ENCODE peak calls at places on chromosomes 11 and 22, in six cellular contexts. One of them, this sample, is unnamed. For H3K36me3, the result is how much of the 10 kb centered on the place peaks cover.

GRCh38 chr11:44564653-44565007 is 833 bp upstream of the CD82 start:
- DNase-seq in GM23338: peak
- DNase-seq in fibroblast of lung: peak
- DNase-seq in neural progenitor cell: no peak
- DNase-seq in colonic mucosa: no peak
- DNase-seq in left ventricle myocardium inferior: peak
- DNase-seq in this sample: peak

GRCh38 chr22:41573677-41574264 is 13.0 kb downstream of the CSDC2 start:
- DNase-seq in neural progenitor cell: no peak
- DNase-seq in left ventricle myocardium inferior: no peak
- DNase-seq in fibroblast of lung: no peak
- DNase-seq in GM23338: no peak
- DNase-seq in colonic mucosa: no peak
- DNase-seq in this sample: no peak

GRCh38 chr11:4118107-4118506 is 23.5 kb downstream of the RRM1 start:
- DNase-seq in fibroblast of lung: peak
- DNase-seq in colonic mucosa: no peak
- DNase-seq in neural progenitor cell: no peak
- DNase-seq in left ventricle myocardium inferior: no peak
- DNase-seq in GM23338: no peak
- DNase-seq in this sample: no peak

GRCh38 chr22:43151251-43152000 is at the start of gene TSPO:
- DNase-seq in neural progenitor cell: peak
- DNase-seq in left ventricle myocardium inferior: peak
- DNase-seq in fibroblast of lung: peak
- DNase-seq in GM23338: peak
- DNase-seq in colonic mucosa: peak
- DNase-seq in this sample: peak

GRCh38 chr11:9060700-9061111 is 30.7 kb downstream of the SCUBE2 start:
- DNase-seq in GM23338: peak
- DNase-seq in left ventricle myocardium inferior: no peak
- DNase-seq in fibroblast of lung: no peak
- DNase-seq in colonic mucosa: no peak
- DNase-seq in neural progenitor cell: peak
- DNase-seq in this sample: no peak

GRCh38 chr11:10528121-10528520 is 12.9 kb downstream of the RNF141 start:
- DNase-seq in GM23338: no peak
- DNase-seq in colonic mucosa: no peak
- DNase-seq in left ventricle myocardium inferior: no peak
- DNase-seq in neural progenitor cell: no peak
- DNase-seq in fibroblast of lung: no peak
- DNase-seq in this sample: no peak

GRCh38 chr22:31284241-31284745 is 8.0 kb downstream of the PIK3IP1 start:
- DNase-seq in GM23338: no peak
- DNase-seq in neural progenitor cell: peak
- DNase-seq in left ventricle myocardium inferior: no peak
- DNase-seq in colonic mucosa: no peak
- DNase-seq in fibroblast of lung: no peak
- DNase-seq in this sample: no peak

GRCh38 chr11:69343401-69344321 is 49.7 kb downstream of the MYEOV start:
- DNase-seq in left ventricle myocardium inferior: no peak
- DNase-seq in GM23338: no peak
- DNase-seq in fibroblast of lung: no peak
- DNase-seq in colonic mucosa: peak
- DNase-seq in neural progenitor cell: no peak
- DNase-seq in this sample: peak

GRCh38 chr22:17218341-17218740 is 894 bp downstream of the ADA2 start:
- DNase-seq in left ventricle myocardium inferior: no peak
- DNase-seq in neural progenitor cell: no peak
- DNase-seq in fibroblast of lung: no peak
- DNase-seq in GM23338: no peak
- DNase-seq in colonic mucosa: no peak
- DNase-seq in this sample: no peak

GRCh38 chr11:112958670-112959069 is 2.5 kb upstream of the NCAM1 start:
- DNase-seq in colonic mucosa: no peak
- DNase-seq in neural progenitor cell: no peak
- DNase-seq in fibroblast of lung: peak
- DNase-seq in GM23338: no peak
- DNase-seq in left ventricle myocardium inferior: no peak
- DNase-seq in this sample: no peak

GRCh38 chr22:11629661-11630385 is 3898.2 kb upstream of the OR11H1 start:
- DNase-seq in left ventricle myocardium inferior: no peak
- DNase-seq in GM23338: no peak
- DNase-seq in fibroblast of lung: no peak
- DNase-seq in colonic mucosa: no peak
- DNase-seq in neural progenitor cell: no peak
- DNase-seq in this sample: no peak

GRCh38 chr22:25202290-25202921 is 2.7 kb downstream of the CRYBB3 start:
- DNase-seq in GM23338: peak
- DNase-seq in colonic mucosa: peak
- DNase-seq in fibroblast of lung: peak
- DNase-seq in left ventricle myocardium inferior: peak
- DNase-seq in neural progenitor cell: peak
- DNase-seq in this sample: peak

GRCh38 chr22:17131686-17132085 is 10.5 kb upstream of the TMEM121B start:
- DNase-seq in neural progenitor cell: peak
- DNase-seq in GM23338: peak
- DNase-seq in left ventricle myocardium inferior: no peak
- DNase-seq in colonic mucosa: no peak
- DNase-seq in fibroblast of lung: no peak
- DNase-seq in this sample: no peak

GRCh38 chr11:13238879-13239514 is 38.6 kb upstream of the BMAL1 start:
- DNase-seq in GM23338: peak
- DNase-seq in colonic mucosa: peak
- DNase-seq in neural progenitor cell: peak
- DNase-seq in fibroblast of lung: peak
- DNase-seq in left ventricle myocardium inferior: peak
- DNase-seq in this sample: no peak

GRCh38 chr11:20112291-20113146 is 47.8 kb downstream of the DBX1 start:
- DNase-seq in fibroblast of lung: peak
- DNase-seq in neural progenitor cell: no peak
- DNase-seq in GM23338: no peak
- DNase-seq in colonic mucosa: peak
- DNase-seq in left ventricle myocardium inferior: peak
- DNase-seq in this sample: peak

GRCh38 chr11:111870522-111870886 is 877 bp downstream of the ALG9 start:
- DNase-seq in neural progenitor cell: no peak
- DNase-seq in colonic mucosa: no peak
- DNase-seq in GM23338: no peak
- DNase-seq in left ventricle myocardium inferior: no peak
- DNase-seq in fibroblast of lung: no peak
- DNase-seq in this sample: no peak

GRCh38 chr11:44726278-44727113 is at the start of gene TSPAN18:
- DNase-seq in colonic mucosa: peak
- DNase-seq in fibroblast of lung: no peak
- DNase-seq in left ventricle myocardium inferior: peak
- DNase-seq in GM23338: peak
- DNase-seq in neural progenitor cell: peak
- DNase-seq in this sample: no peak

GRCh38 chr11:47177846-47178245 is 1.2 kb upstream of the ARFGAP2 start:
- DNase-seq in left ventricle myocardium inferior: peak
- DNase-seq in colonic mucosa: no peak
- DNase-seq in GM23338: no peak
- DNase-seq in fibroblast of lung: no peak
- DNase-seq in neural progenitor cell: no peak
- DNase-seq in this sample: no peak

GRCh38 chr22:39028281-39028680 is 7.4 kb downstream of the APOBEC3D start:
- DNase-seq in left ventricle myocardium inferior: no peak
- DNase-seq in GM23338: no peak
- DNase-seq in neural progenitor cell: no peak
- DNase-seq in fibroblast of lung: no peak
- DNase-seq in colonic mucosa: no peak
- DNase-seq in this sample: no peak

GRCh38 chr11:100942016-100942415 is 187.6 kb downstream of the PGR start:
- DNase-seq in left ventricle myocardium inferior: peak
- DNase-seq in GM23338: no peak
- DNase-seq in fibroblast of lung: peak
- DNase-seq in colonic mucosa: no peak
- DNase-seq in neural progenitor cell: no peak
- DNase-seq in this sample: no peak

GRCh38 chr22:47623056-47623739 is 860.7 kb downstream of the TBC1D22A start:
- DNase-seq in GM23338: no peak
- DNase-seq in neural progenitor cell: no peak
- DNase-seq in colonic mucosa: no peak
- DNase-seq in fibroblast of lung: no peak
- DNase-seq in left ventricle myocardium inferior: no peak
- DNase-seq in this sample: peak

GRCh38 chr11:46277313-46277622 is 194 bp upstream of the CREB3L1 start:
- DNase-seq in GM23338: peak
- DNase-seq in left ventricle myocardium inferior: no peak
- DNase-seq in neural progenitor cell: no peak
- DNase-seq in fibroblast of lung: peak
- DNase-seq in colonic mucosa: no peak
- DNase-seq in this sample: no peak

GRCh38 chr11:61482513-61482912 is 26.0 kb upstream of the LRRC10B start:
- DNase-seq in left ventricle myocardium inferior: no peak
- DNase-seq in GM23338: peak
- DNase-seq in colonic mucosa: no peak
- DNase-seq in neural progenitor cell: peak
- DNase-seq in fibroblast of lung: no peak
- DNase-seq in this sample: no peak

GRCh38 chr11:124644426-124645280 is 22.0 kb downstream of the TBRG1 start:
- DNase-seq in GM23338: peak
- DNase-seq in neural progenitor cell: peak
- DNase-seq in left ventricle myocardium inferior: peak
- DNase-seq in fibroblast of lung: peak
- DNase-seq in colonic mucosa: peak
- DNase-seq in this sample: peak

GRCh38 chr11:79273781-79274180 is 167.0 kb downstream of the TENM4 start:
- DNase-seq in neural progenitor cell: peak
- DNase-seq in fibroblast of lung: no peak
- DNase-seq in colonic mucosa: no peak
- DNase-seq in left ventricle myocardium inferior: no peak
- DNase-seq in GM23338: peak
- DNase-seq in this sample: no peak

GRCh38 chr11:103486609-103487008 is 377.4 kb downstream of the DYNC2H1 start:
- DNase-seq in GM23338: no peak
- DNase-seq in neural progenitor cell: no peak
- DNase-seq in left ventricle myocardium inferior: no peak
- DNase-seq in colonic mucosa: no peak
- DNase-seq in fibroblast of lung: peak
- DNase-seq in this sample: no peak

GRCh38 chr11:68818181-68818580 is 23.5 kb downstream of the CPT1A start:
- DNase-seq in colonic mucosa: no peak
- DNase-seq in GM23338: no peak
- DNase-seq in fibroblast of lung: no peak
- DNase-seq in neural progenitor cell: no peak
- DNase-seq in left ventricle myocardium inferior: no peak
- DNase-seq in this sample: no peak

DNA sequence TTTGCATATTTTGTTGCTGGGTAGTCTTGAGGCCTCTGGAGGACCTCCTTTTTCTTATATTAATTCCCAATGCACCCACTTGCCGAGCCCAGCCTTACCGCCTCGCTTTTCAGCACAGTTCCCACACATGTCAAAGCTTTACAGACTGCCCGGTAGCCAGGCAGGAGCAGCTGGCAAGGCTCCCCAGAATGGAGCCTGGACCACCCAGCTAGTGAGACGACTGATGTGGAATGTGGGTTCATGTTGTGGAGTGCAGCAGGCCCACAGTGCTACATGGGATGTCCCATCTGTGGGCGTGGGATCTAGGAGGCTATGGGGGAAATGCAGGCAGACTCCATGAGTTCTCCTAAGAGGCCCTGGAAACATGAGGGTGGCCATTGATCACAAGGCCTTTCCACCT is 99.4 kb upstream of the MTMR2 start:
- DNase-seq in left ventricle myocardium inferior: no peak
- DNase-seq in fibroblast of lung: no peak
- DNase-seq in neural progenitor cell: no peak
- DNase-seq in GM23338: no peak
- DNase-seq in colonic mucosa: no peak
- DNase-seq in this sample: no peak
- H3K27ac ChIP-seq in left ventricle myocardium inferior: no peak
- H3K27ac ChIP-seq in fibroblast of lung: no peak
- H3K27ac ChIP-seq in neural progenitor cell: no peak
- H3K27ac ChIP-seq in GM23338: no peak
- H3K27ac ChIP-seq in colonic mucosa: no peak
- H3K27ac ChIP-seq in this sample: no peak

DNA sequence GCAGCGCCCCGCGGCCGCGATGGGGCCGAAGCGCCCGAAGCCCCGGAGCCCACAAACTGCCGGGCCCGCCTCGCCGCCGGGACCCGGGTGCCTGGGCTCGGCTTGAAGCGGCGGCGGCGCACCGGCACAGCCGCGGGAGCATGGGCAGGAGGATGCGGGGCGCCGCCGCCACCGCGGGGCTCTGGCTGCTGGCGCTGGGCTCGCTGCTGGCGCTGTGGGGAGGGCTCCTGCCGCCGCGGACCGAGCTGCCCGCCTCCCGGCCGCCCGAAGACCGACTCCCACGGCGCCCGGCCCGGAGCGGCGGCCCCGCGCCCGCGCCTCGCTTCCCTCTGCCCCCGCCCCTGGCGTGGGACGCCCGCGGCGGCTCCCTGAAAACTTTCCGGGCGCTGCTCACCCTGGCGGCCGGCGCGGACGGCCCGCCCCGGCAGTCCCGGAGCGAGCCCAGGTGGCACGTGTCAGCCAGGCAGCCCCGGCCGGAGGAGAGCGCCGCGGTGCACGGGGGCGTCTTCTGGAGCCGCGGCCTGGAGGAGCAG is 303 bp downstream of the FJX1 start:
- DNase-seq in left ventricle myocardium inferior: peak
- DNase-seq in colonic mucosa: peak
- DNase-seq in GM23338: peak
- DNase-seq in fibroblast of lung: peak
- DNase-seq in neural progenitor cell: peak
- DNase-seq in this sample: no peak
- H3K4me3 ChIP-seq in left ventricle myocardium inferior: peak
- H3K4me3 ChIP-seq in colonic mucosa: peak
- H3K4me3 ChIP-seq in GM23338: peak
- H3K4me3 ChIP-seq in fibroblast of lung: no peak
- H3K4me3 ChIP-seq in neural progenitor cell: peak
- H3K4me3 ChIP-seq in this sample: peak

GRCh38 chr22:36232715-36233401 is 6.5 kb downstream of the APOL2 start:
- DNase-seq in colonic mucosa: no peak
- DNase-seq in fibroblast of lung: no peak
- DNase-seq in left ventricle myocardium inferior: no peak
- DNase-seq in neural progenitor cell: no peak
- DNase-seq in GM23338: no peak
- DNase-seq in this sample: no peak
- H3K36me3 ChIP-seq in colonic mucosa: under half
- H3K36me3 ChIP-seq in fibroblast of lung: under half
- H3K36me3 ChIP-seq in left ventricle myocardium inferior: half or more
- H3K36me3 ChIP-seq in neural progenitor cell: under half
- H3K36me3 ChIP-seq in GM23338: under half
- H3K36me3 ChIP-seq in this sample: half or more

DNA sequence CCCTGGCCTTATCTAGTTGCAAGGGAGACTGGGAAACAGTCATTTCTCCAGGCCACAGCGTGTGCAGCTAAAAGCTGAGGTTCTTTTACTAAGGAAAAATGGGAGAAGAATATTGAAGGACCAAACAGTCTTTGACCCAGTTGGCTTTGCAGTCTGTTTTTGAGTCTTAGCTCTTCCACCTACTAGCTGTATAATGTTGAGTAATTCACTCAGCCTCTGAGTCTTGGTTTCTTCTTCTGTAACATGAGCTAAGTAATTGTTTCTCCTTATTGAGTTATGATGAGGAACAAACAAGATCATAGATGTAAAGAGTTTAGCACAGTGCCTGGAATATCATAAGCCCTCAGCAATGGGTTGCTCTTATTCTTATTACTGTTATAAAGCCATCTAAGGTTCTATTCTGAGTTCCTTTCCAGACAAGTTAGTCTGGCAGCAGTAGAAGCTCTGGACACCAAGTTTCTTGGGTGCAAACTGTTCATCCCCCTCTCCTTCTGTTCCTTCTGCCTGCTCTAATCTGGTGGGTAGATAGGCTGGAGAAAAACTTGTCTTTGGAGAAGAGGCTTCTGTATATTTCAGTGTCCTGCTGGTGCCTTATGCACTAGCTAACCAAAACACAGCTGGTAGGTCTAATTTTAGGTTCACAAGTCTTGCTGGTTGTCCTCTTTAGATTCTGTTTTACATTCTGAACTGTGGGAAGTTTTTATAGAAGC is 13.5 kb downstream of the TRIM44 start:
- DNase-seq in GM23338: no peak
- DNase-seq in fibroblast of lung: no peak
- DNase-seq in left ventricle myocardium inferior: no peak
- DNase-seq in neural progenitor cell: no peak
- DNase-seq in colonic mucosa: no peak
- DNase-seq in this sample: no peak
- H3K27ac ChIP-seq in GM23338: no peak
- H3K27ac ChIP-seq in fibroblast of lung: no peak
- H3K27ac ChIP-seq in left ventricle myocardium inferior: peak
- H3K27ac ChIP-seq in neural progenitor cell: no peak
- H3K27ac ChIP-seq in colonic mucosa: no peak
- H3K27ac ChIP-seq in this sample: peak

This sample was measured in right atrium auricular region.